ENCODE peak calls at places on chromosomes 5 and 9, in four cellular contexts. P, U, E and G are unnamed samples.

GRCh38 chr5:11143456-11144267 is 382.6 kb upstream of the DAP start:
- DNase-seq in P (no peak), E (no peak), U (no peak), G (no peak)

GRCh38 chr5:34791761-34792244 is 47.2 kb upstream of the TTC23L start:
- DNase-seq in U (no peak), P (no peak), E (no peak), G (no peak)

GRCh38 chr5:5419291-5420210 is 2.9 kb upstream of the ICE1 start:
- DNase-seq in U (peak), P (no peak), E (no peak), G (peak)

GRCh38 chr9:128005938-128006337 is 25.1 kb upstream of the EEIG1 start:
- DNase-seq in P (no peak), E (no peak), U (peak), G (no peak)

GRCh38 chr9:119137479-119137878 is 231.8 kb downstream of the BRINP1 start:
- DNase-seq in E (no peak), U (no peak), P (no peak), G (no peak)

GRCh38 chr5:176440932-176441706 is 7.1 kb upstream of the FAF2 start:
- DNase-seq in P (no peak), U (peak), E (no peak), G (no peak)

GRCh38 chr5:43996221-43996620 is 393.0 kb downstream of the FGF10 start:
- DNase-seq in P (no peak), U (no peak), E (no peak), G (no peak)

GRCh38 chr9:91727316-91727861 is 222.6 kb downstream of the ROR2 start:
- DNase-seq in P (peak), E (no peak), U (peak), G (peak)

GRCh38 chr5:66041612-66042011 is 102.5 kb upstream of the SREK1 start:
- DNase-seq in U (no peak), P (no peak), E (no peak), G (no peak)

GRCh38 chr5:54090495-54091084 is 219.8 kb downstream of the ARL15 start:
- DNase-seq in P (no peak), U (peak), E (no peak), G (no peak)

GRCh38 chr5:154610321-154611154 is 132.5 kb upstream of the HAND1 start:
- DNase-seq in P (peak), E (peak), U (peak), G (peak)

GRCh38 chr9:121326130-121326838 is 43.8 kb downstream of the STOM start:
- DNase-seq in E (no peak), U (no peak), P (no peak), G (peak)

GRCh38 chr5:172806897-172807672 is 27.0 kb upstream of the ERGIC1 start:
- DNase-seq in P (peak), E (peak), U (peak), G (no peak)

GRCh38 chr9:69469136-69469535 is 144.1 kb downstream of the ENTREP1 start:
- DNase-seq in P (no peak), U (no peak), E (no peak), G (no peak)

GRCh38 chr9:122991370-122991830 is 42.1 kb upstream of the GPR21 start:
- DNase-seq in U (peak), E (peak), P (no peak), G (no peak)

GRCh38 chr5:58462623-58463230 is 2.8 kb upstream of the PLK2 start:
- DNase-seq in E (no peak), U (peak), P (no peak), G (peak)

GRCh38 chr9:136088939-136089696 is 6.0 kb downstream of the NACC2 start:
- DNase-seq in E (no peak), U (no peak), P (no peak), G (no peak)

GRCh38 chr9:95480346-95480745 is 36.4 kb downstream of the PTCH1 start:
- DNase-seq in E (no peak), P (no peak), U (no peak), G (no peak)

GRCh38 chr5:134477462-134478245 is 47.8 kb upstream of the JADE2 start:
- DNase-seq in E (no peak), U (no peak), P (no peak), G (no peak)

GRCh38 chr9:93829271-93830223 is 125.6 kb downstream of the BARX1 start:
- DNase-seq in E (no peak), P (no peak), U (no peak), G (no peak)

GRCh38 chr5:38258319-38259061 is at the start of gene EGFLAM:
- DNase-seq in U (no peak), E (no peak), P (peak), G (peak)
- TF ChIP-seq YY1 in U (no peak), E (no peak), P (peak), G (no peak)

DNA sequence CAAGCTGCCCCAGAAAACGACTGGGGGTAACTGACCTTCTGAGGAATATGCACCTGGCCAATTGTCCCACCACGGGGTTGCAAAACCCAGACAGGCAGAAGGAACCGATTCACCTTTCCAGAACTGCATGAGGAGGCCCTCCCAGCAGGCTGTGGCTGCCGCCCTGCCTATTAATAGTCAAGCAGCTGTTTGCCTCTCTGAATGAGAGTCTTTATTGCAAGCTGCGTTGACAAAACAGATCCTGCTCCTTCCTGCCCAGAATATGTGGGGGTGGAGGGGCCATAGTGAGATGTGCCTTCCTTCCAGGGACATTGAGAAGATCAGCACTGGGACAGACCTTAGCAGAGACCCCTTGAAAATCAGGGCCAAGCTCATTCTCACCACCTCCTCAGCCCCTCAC is 18.3 kb upstream of the TCOF1 start:
- DNase-seq in E (no peak), U (no peak), P (no peak), G (no peak)
- TF ChIP-seq SUZ12 in E (no peak), U (no peak), P (no peak), G (no peak)

GRCh38 chr9:134054891-134055811 is 12.7 kb downstream of the BRD3 start:
- DNase-seq in U (no peak), E (no peak), P (no peak), G (no peak)
- H3K9ac ChIP-seq in U (no peak), E (no peak), P (no peak), G (peak)

GRCh38 chr5:32505718-32506117 is 61.2 kb upstream of the ZFR start:
- DNase-seq in E (no peak), U (no peak), P (no peak), G (no peak)

GRCh38 chr5:32506251-32506661 is 61.7 kb upstream of the ZFR start:
- DNase-seq in E (no peak), U (no peak), P (no peak), G (no peak)

GRCh38 chr5:32507738-32508434 is 63.3 kb upstream of the ZFR start:
- DNase-seq in U (no peak), E (no peak), P (no peak), G (no peak)

GRCh38 chr5:32504923-32505596 is 60.5 kb upstream of the ZFR start:
- DNase-seq in U (no peak), P (no peak), E (no peak), G (no peak)

GRCh38 chr5:32506809-32507208 is 62.3 kb upstream of the ZFR start:
- DNase-seq in U (no peak), E (no peak), P (no peak), G (no peak)
- TF ChIP-seq YY1 in U (no peak), E (no peak), P (no peak), G (no peak)